ENCODE peak calls at places on chromosomes 6 and 20, in seven cellular contexts. G is astrocyte of the spinal cord, N is anterior cingulate cortex, I is AG04450, Q is B cell, M is uterus, Y is head of caudate nucleus. Z is an unnamed sample.
A peak's percentile ranks its signal among the peaks of the same experiment; 100 is the strongest.

GRCh38 chr6:12343440-12344162 is 53.4 kb downstream of the EDN1 start:
- DNase-seq in G (no peak), N (no peak), I (no peak), Q (no peak), M (no peak), Y (no peak), Z (no peak)

GRCh38 chr6:152094992-152095592 is 287.6 kb downstream of the ESR1 start:
- DNase-seq in G (peak; percentile 99), N (no peak), I (peak; percentile 98), Q (no peak), M (peak; percentile 82), Y (no peak), Z (no peak)

GRCh38 chr6:168742146-168742782 is 301.3 kb downstream of the SMOC2 start:
- DNase-seq in G (no peak), N (no peak), I (no peak), Q (no peak), M (no peak), Y (peak; percentile 29), Z (peak; percentile 55)

GRCh38 chr6:30726506-30727413 is 6.6 kb downstream of the TUBB start:
- DNase-seq in G (no peak), N (no peak), I (no peak), Q (no peak), M (no peak), Y (no peak), Z (no peak)

GRCh38 chr6:9851541-9852380 is 563.1 kb downstream of the TFAP2A start:
- DNase-seq in G (no peak), N (no peak), I (no peak), Q (no peak), M (no peak), Y (no peak), Z (no peak)

GRCh38 chr6:13485923-13486557 is 1.4 kb downstream of the GFOD1 start:
- DNase-seq in G (peak; percentile 38), N (peak; percentile 29), I (no peak), Q (peak; percentile 62), M (peak; percentile 22), Y (peak; percentile 32), Z (peak; percentile 54)

GRCh38 chr20:62643521-62644043 is 1.3 kb downstream of the SLCO4A1 start:
- DNase-seq in G (no peak), N (no peak), I (no peak), Q (no peak), M (no peak), Y (no peak), Z (no peak)

GRCh38 chr6:140434761-140435160 is 1060.3 kb upstream of the CITED2 start:
- DNase-seq in G (no peak), N (no peak), I (no peak), Q (no peak), M (no peak), Y (no peak), Z (no peak)

GRCh38 chr6:87806635-87807034 is 104.6 kb upstream of the AKIRIN2 start:
- DNase-seq in G (no peak), N (no peak), I (no peak), Q (no peak), M (no peak), Y (no peak), Z (no peak)

GRCh38 chr6:72930733-72931132 is 294.6 kb downstream of the KHDC1L start:
- DNase-seq in G (no peak), N (no peak), I (no peak), Q (no peak), M (no peak), Y (no peak), Z (no peak)

GRCh38 chr6:13375360-13375878 is 47.1 kb upstream of the TBC1D7 start:
- DNase-seq in G (no peak), N (no peak), I (no peak), Q (no peak), M (no peak), Y (no peak), Z (no peak)

GRCh38 chr6:157484181-157484580 is 103.2 kb downstream of the ZDHHC14 start:
- DNase-seq in G (no peak), N (no peak), I (no peak), Q (no peak), M (no peak), Y (no peak), Z (no peak)

GRCh38 chr6:37904590-37904989 is 85.1 kb downstream of the ZFAND3 start:
- DNase-seq in G (no peak), N (no peak), I (no peak), Q (no peak), M (no peak), Y (no peak), Z (no peak)

GRCh38 chr6:5626727-5627426 is 365.6 kb downstream of the FARS2 start:
- DNase-seq in G (no peak), N (no peak), I (no peak), Q (no peak), M (no peak), Y (no peak), Z (no peak)

GRCh38 chr6:116396451-116396850 is 25.7 kb downstream of the DSE start:
- DNase-seq in G (peak; percentile 63), N (no peak), I (no peak), Q (no peak), M (no peak), Y (no peak), Z (no peak)

GRCh38 chr6:169738972-169739529 is 12.3 kb downstream of the DYNLT2 start:
- DNase-seq in G (no peak), N (no peak), I (no peak), Q (no peak), M (no peak), Y (no peak), Z (no peak)

GRCh38 chr6:52053038-52053704 is 34.2 kb downstream of the PKHD1 start:
- DNase-seq in G (no peak), N (no peak), I (no peak), Q (no peak), M (no peak), Y (no peak), Z (no peak)

GRCh38 chr20:48990467-48990866 is 55.6 kb upstream of the CSE1L start:
- DNase-seq in G (no peak), N (no peak), I (no peak), Q (no peak), M (no peak), Y (no peak), Z (no peak)

GRCh38 chr20:13492001-13492480 is 146.7 kb downstream of the TASP1 start:
- DNase-seq in G (peak; percentile 45), N (no peak), I (peak; percentile 29), Q (no peak), M (peak; percentile 19), Y (no peak), Z (peak; percentile 2)

GRCh38 chr6:133621751-133622150 is 267.2 kb upstream of the TCF21 start:
- DNase-seq in G (peak; percentile 30), N (no peak), I (no peak), Q (no peak), M (no peak), Y (no peak), Z (no peak)

GRCh38 chr20:60810561-60810960 is 441.5 kb upstream of the CDH4 start:
- DNase-seq in G (no peak), N (no peak), I (no peak), Q (no peak), M (no peak), Y (no peak), Z (no peak)

GRCh38 chr6:25138024-25138696 is 141.0 kb upstream of the CARMIL1 start:
- DNase-seq in G (peak; percentile 50), N (peak; percentile 3), I (peak; percentile 23), Q (peak; percentile 77), M (peak; percentile 61), Y (peak; percentile 15), Z (peak; percentile 58)

GRCh38 chr20:24955045-24955444 is 6.0 kb downstream of the CST7 start:
- DNase-seq in G (no peak), N (no peak), I (no peak), Q (no peak), M (no peak), Y (no peak), Z (no peak)

GRCh38 chr6:93676506-93676905 is 257.1 kb upstream of the EPHA7 start:
- DNase-seq in G (no peak), N (no peak), I (no peak), Q (no peak), M (no peak), Y (no peak), Z (no peak)

GRCh38 chr6:140966676-140967075 is 1166.0 kb upstream of the GJE1 start:
- DNase-seq in G (no peak), N (no peak), I (no peak), Q (no peak), M (no peak), Y (no peak), Z (no peak)

GRCh38 chr6:659179-659578 is 2.3 kb upstream of the HUS1B start:
- DNase-seq in G (no peak), N (no peak), I (no peak), Q (no peak), M (no peak), Y (no peak), Z (no peak)

GRCh38 chr6:84522135-84522535 is 242.3 kb downstream of the TBX18 start:
- DNase-seq in G (peak; percentile 92), N (no peak), I (peak; percentile 16), Q (no peak), M (no peak), Y (no peak), Z (no peak)

GRCh38 chr20:3766381-3766780 is 1.2 kb downstream of the ADISSP start:
- DNase-seq in G (no peak), N (no peak), I (no peak), Q (no peak), M (no peak), Y (no peak), Z (no peak)

GRCh38 chr6:166988674-166989201 is 10.5 kb upstream of the CEP43 start:
- DNase-seq in G (no peak), N (no peak), I (no peak), Q (no peak), M (no peak), Y (no peak), Z (no peak)